ENCODE peak calls at places on chromosome 22, in eight cellular contexts. O is A549; R is AG04449; F is upper lobe of right lung; P is AG09309; K is CD8-positive, alpha-beta T cell; X is cardiac muscle cell; H is fibroblast of mammary gland. N is an unnamed sample.

GRCh38 chr22:47100646-47101045 is 338.2 kb downstream of the TBC1D22A start:
- DNase-seq in O (no peak), R (no peak), F (no peak), P (no peak), K (no peak), X (no peak), H (no peak), N (no peak)

GRCh38 chr22:41106122-41106968 is 14.0 kb downstream of the EP300 start:
- DNase-seq in O (peak), R (no peak), F (no peak), P (no peak), K (no peak), X (no peak), H (peak), N (no peak)

GRCh38 chr22:46287873-46288751 is 8.6 kb upstream of the GTSE1 start:
- DNase-seq in O (no peak), R (no peak), F (peak), P (no peak), K (no peak), X (no peak), H (no peak), N (no peak)

GRCh38 chr22:41523464-41524221 is 20.6 kb downstream of the POLR3H start:
- DNase-seq in O (no peak), R (no peak), F (no peak), P (no peak), K (no peak), X (no peak), H (peak), N (no peak)

GRCh38 chr22:39435616-39436015 is 21.2 kb upstream of the MGAT3 start:
- DNase-seq in O (no peak), R (no peak), F (no peak), P (no peak), K (no peak), X (no peak), H (no peak), N (no peak)

GRCh38 chr22:39174498-39175120 is 22.1 kb upstream of the CBX7 start:
- DNase-seq in O (peak), R (peak), F (peak), P (no peak), K (peak), X (peak), H (peak), N (peak)

GRCh38 chr22:48921411-48921903 is 906.2 kb downstream of the BRD1 start:
- DNase-seq in O (no peak), R (no peak), F (peak), P (no peak), K (no peak), X (no peak), H (no peak), N (no peak)

GRCh38 chr22:30253205-30253852 is 6.8 kb upstream of the LIF start:
- DNase-seq in O (peak), R (no peak), F (peak), P (no peak), K (no peak), X (no peak), H (peak), N (no peak)

GRCh38 chr22:46053563-46054090 is 76.7 kb upstream of the WNT7B start:
- DNase-seq in O (no peak), R (no peak), F (peak), P (no peak), K (peak), X (no peak), H (peak), N (peak)

GRCh38 chr22:17266261-17266971 is 47.2 kb upstream of the ADA2 start:
- DNase-seq in O (no peak), R (no peak), F (no peak), P (no peak), K (no peak), X (peak), H (no peak), N (no peak)

GRCh38 chr22:46007848-46008261 is 30.9 kb upstream of the WNT7B start:
- DNase-seq in O (no peak), R (peak), F (peak), P (peak), K (no peak), X (no peak), H (peak), N (no peak)

GRCh38 chr22:30591191-30591587 is 521 bp downstream of the PES1 start:
- DNase-seq in O (no peak), R (no peak), F (no peak), P (no peak), K (no peak), X (no peak), H (peak), N (no peak)

GRCh38 chr22:22404598-22405284 is 103.8 kb downstream of the ZNF280B start:
- DNase-seq in O (no peak), R (no peak), F (no peak), P (no peak), K (no peak), X (no peak), H (no peak), N (no peak)

GRCh38 chr22:17969732-17970131 is 54.6 kb downstream of the MICAL3 start:
- DNase-seq in O (peak), R (peak), F (no peak), P (peak), K (no peak), X (peak), H (peak), N (no peak)

DNA sequence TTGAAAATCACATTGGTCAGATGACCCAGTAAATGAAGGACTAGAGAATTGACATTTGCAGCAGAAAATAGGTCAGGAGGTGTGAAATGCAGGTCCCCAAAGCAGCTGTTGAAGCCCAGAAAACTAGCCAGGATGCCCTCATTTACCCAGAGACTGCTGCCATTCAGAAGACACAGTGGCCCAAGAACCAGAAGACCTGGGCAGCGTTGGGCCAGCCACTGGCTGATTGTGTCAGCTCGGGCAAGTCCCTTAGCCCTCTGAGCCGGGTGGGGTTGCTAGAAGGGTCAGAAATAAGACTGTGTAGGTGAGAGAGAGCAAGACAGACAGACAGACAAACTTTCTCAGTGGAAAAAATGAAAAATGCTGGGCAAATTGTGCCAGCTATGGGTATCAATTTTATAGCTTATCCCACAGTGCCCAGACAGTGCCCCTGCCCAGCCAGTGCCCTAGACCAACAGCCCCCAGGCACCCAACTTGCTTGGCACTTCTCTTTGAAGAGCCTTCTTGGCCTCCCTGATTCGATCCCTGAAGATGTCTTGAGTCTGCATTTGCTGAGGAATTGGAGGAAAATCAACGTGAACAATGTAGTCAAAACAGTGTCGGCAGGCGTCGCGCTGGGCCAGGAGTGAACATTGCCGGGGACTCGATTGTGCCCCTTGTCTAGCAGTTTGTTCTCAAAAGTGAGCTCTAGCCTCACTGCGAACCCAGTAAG is 198.3 kb downstream of the MN1 start:
- DNase-seq in O (no peak), R (no peak), F (no peak), P (no peak), K (no peak), X (no peak), H (no peak), N (no peak)
- TF ChIP-seq CTCF in O (no peak), R (no peak), F (no peak), P (no peak), K (no peak), X (no peak), H (no peak), N (no peak)

GRCh38 chr22:50527921-50528681 is 1.7 kb downstream of the TYMP start:
- DNase-seq in O (no peak), R (no peak), F (no peak), P (no peak), K (no peak), X (no peak), H (no peak), N (no peak)
- H3K4me3 ChIP-seq in O (no peak), R (no peak), F (peak), P (no peak), K (no peak), X (no peak), H (no peak), N (peak)

GRCh38 chr22:38046070-38046748 is 11.0 kb upstream of the PICK1 start:
- DNase-seq in O (no peak), R (no peak), F (no peak), P (no peak), K (no peak), X (no peak), H (no peak), N (no peak)

GRCh38 chr22:38041760-38042584 is 15.2 kb upstream of the PICK1 start:
- DNase-seq in O (no peak), R (no peak), F (no peak), P (no peak), K (no peak), X (no peak), H (no peak), N (no peak)

GRCh38 chr22:38038890-38039812 is 18.1 kb upstream of the PICK1 start:
- DNase-seq in O (no peak), R (no peak), F (no peak), P (no peak), K (no peak), X (no peak), H (no peak), N (no peak)

GRCh38 chr22:38040953-38041759 is 16.0 kb upstream of the PICK1 start:
- DNase-seq in O (no peak), R (no peak), F (no peak), P (no peak), K (no peak), X (no peak), H (no peak), N (no peak)

DNA sequence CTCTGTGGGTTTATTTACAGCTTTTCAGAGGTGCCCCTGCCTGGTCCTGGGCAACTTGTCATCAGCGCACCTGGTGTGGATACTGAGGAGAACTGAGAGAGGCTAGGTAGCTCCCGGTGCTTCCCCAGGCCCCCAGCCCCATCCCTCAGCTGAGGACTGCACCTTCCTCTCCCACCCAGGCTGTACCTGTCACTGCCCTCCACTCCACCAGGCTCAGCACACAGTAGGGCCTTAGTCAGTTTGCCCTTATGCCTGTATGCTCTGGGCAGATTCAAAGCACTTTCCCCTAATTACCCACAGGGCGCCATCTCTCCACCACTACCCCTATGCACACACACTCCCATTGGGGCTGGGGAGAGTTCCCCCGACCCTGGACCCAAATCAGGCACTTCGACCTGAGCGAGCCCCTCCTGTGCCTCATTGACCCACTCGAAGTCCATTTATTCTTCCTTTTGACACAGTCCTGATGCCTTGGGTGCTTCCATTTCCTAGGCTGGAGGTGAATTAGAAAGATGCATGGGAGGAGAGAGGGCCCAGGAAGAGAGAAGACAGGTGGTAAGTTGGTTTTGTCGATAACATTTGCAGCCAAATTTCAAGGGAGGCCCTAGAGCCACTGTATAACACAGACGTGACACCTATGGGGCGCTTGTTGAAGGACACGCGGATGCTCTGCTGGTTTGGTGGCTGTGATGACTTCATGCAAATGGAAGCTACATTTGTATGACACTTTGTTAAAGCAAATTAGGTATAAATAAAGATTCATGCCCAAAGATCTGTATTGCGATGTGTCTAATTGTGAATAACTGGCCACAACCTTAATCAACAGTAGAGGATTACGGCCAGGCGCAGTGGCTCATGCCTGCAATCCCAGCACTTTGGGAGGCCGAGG is 13.8 kb upstream of the PICK1 start:
- DNase-seq in O (no peak), R (no peak), F (no peak), P (no peak), K (no peak), X (no peak), H (no peak), N (no peak)
- TF ChIP-seq CTCF in O (no peak), R (no peak), F (no peak), P (no peak), K (no peak), X (no peak), H (no peak), N (no peak)

GRCh38 chr22:44995282-44995597 is 14.6 kb downstream of the PHF21B start:
- DNase-seq in O (no peak), R (no peak), F (no peak), P (no peak), K (no peak), X (peak), H (no peak), N (no peak)
- H3K4me3 ChIP-seq in O (no peak), R (no peak), F (no peak), P (no peak), K (no peak), X (no peak), H (no peak), N (no peak)

GRCh38 chr22:33467718-33468117 is 409.5 kb upstream of the SYN3 start:
- DNase-seq in O (no peak), R (no peak), F (no peak), P (no peak), K (no peak), X (no peak), H (peak), N (no peak)
- TF ChIP-seq CTCF in O (no peak), R (peak), F (no peak), P (peak), K (no peak), X (peak), H (peak), N (no peak)

DNA sequence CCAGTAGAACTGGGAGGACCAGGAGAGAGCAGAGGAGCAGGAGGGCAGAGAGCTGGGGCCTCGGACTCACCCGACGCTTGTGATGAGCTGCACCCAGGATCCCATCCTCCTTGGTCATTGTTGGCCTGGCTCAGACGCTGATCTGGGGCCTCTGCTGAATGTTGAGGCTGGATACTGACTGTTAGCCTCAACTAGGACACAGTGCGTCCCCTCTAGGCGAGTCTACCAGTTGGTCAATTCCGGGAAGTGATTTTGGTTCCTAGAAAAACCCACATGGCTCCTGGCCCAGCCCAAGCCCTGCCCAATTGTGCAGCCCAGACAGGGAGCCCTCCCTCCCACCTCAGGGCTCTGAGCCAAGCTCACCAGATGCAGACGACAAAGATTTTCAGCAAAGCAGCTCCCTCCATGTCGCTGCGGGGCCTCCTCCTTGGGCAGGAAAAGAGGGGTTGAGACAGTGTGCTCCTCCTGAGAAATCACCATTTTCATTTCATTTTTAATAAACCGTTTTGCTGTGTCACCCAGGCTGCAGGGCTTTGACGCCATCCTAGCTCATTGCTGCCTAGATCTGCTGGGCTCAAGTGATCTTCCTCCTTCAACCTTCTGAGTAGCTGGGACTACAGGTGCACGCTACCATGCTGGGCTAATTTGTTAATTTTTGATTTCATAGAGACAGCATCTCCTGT is at the start of gene APOL4:
- DNase-seq in O (no peak), R (no peak), F (peak), P (no peak), K (no peak), X (no peak), H (peak), N (no peak)
- H3K4me3 ChIP-seq in O (no peak), R (no peak), F (peak), P (no peak), K (no peak), X (no peak), H (no peak), N (no peak)

DNA sequence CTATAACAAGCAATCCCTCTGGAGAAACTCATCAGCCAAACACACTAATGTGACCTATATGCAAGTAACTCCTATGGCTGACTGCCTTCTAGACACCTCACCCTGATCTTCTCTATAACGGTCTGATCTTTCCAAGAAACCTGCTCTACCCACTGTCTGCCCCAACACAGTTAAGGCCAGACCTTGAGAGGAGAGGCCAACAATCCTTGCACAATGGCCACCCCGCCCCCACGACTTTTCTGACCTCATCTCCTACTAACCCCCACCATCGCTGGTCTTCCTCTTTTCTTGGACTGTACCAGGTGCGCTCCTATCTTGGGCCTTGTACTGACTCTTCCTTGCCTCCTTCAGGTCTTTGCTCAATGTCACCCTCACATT is 12.5 kb downstream of the HIRA start:
- DNase-seq in O (no peak), R (no peak), F (no peak), P (no peak), K (no peak), X (no peak), H (no peak), N (no peak)
- TF ChIP-seq CTCF in O (no peak), R (no peak), F (no peak), P (no peak), K (no peak), X (no peak), H (no peak), N (no peak)

DNA sequence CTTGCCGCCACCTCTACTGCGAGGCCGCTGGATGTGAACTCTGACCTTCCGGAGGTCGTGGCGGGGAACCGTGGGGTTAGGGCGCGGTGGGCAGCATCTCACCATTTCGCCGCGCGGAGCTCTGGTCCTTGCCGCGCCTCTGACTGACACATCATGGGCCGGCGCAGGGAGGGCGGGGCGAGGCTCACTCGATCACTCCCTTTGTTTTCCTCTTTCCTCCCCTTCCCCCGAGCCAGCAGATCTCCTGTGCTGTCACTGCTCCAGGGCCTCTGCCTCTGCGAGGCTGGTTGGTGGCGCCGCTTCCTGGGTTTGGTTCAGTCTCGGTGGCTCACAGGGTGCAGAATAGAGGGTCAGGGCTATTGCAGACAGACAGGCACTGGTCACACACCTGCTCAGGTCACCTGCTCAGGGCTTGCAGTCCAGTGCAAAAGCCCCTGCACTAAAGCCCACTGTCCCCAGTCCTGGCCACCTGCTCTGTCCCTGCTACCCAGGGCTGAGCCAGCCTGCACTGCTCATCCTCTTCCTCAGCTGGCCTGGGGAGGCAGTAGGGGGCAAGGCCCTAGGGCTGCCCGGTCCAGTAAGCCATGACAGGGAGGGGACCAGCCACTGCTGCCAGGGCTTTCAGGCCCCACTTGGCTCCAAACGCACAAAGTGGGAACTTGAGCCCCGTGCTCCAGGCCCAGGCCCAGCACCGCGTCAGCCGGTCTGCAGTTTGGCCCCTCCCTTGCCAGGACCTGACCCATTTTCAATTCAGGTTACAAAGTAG is 36.2 kb downstream of the PISD start:
- DNase-seq in O (no peak), R (no peak), F (no peak), P (no peak), K (no peak), X (peak), H (peak), N (no peak)
- H3K4me3 ChIP-seq in O (no peak), R (no peak), F (no peak), P (no peak), K (no peak), X (no peak), H (peak), N (no peak)

N was measured in right lobe of liver.